ENCODE peak calls at places on chromosomes 16 and 17, in four cellular contexts. X, W, O and V are unnamed samples.

GRCh38 chr17:77456271-77456950 is 315.6 kb downstream of the SEC14L1 start:
- DNase-seq in X (peak), W (no peak), O (no peak), V (no peak)

GRCh38 chr16:87487361-87487924 is 5.4 kb downstream of the ZCCHC14 start:
- DNase-seq in X (peak), W (peak), O (no peak), V (peak)

GRCh38 chr17:76546556-76547182 is 6.8 kb downstream of the PRCD start:
- DNase-seq in X (no peak), W (peak), O (peak), V (peak)

GRCh38 chr17:43676471-43676870 is 14.7 kb upstream of the MEOX1 start:
- DNase-seq in X (no peak), W (no peak), O (peak), V (no peak)

GRCh38 chr17:30992551-30992950 is 21.7 kb downstream of the RNF135 start:
- DNase-seq in X (no peak), W (no peak), O (no peak), V (no peak)

GRCh38 chr17:28949185-28950016 is 1.9 kb downstream of the PHF12 start:
- DNase-seq in X (peak), W (peak), O (peak), V (peak)

GRCh38 chr17:66040402-66040801 is 151.5 kb downstream of the CEP112 start:
- DNase-seq in X (no peak), W (no peak), O (peak), V (no peak)

GRCh38 chr17:65099941-65100315 is 37.2 kb upstream of the RGS9 start:
- DNase-seq in X (peak), W (peak), O (peak), V (peak)

GRCh38 chr16:11402051-11402744 is 56.9 kb downstream of the RMI2 start:
- DNase-seq in X (no peak), W (no peak), O (peak), V (no peak)

GRCh38 chr16:56636616-56637413 is 1.7 kb upstream of the MT1A start:
- DNase-seq in X (no peak), W (no peak), O (no peak), V (no peak)

DNA sequence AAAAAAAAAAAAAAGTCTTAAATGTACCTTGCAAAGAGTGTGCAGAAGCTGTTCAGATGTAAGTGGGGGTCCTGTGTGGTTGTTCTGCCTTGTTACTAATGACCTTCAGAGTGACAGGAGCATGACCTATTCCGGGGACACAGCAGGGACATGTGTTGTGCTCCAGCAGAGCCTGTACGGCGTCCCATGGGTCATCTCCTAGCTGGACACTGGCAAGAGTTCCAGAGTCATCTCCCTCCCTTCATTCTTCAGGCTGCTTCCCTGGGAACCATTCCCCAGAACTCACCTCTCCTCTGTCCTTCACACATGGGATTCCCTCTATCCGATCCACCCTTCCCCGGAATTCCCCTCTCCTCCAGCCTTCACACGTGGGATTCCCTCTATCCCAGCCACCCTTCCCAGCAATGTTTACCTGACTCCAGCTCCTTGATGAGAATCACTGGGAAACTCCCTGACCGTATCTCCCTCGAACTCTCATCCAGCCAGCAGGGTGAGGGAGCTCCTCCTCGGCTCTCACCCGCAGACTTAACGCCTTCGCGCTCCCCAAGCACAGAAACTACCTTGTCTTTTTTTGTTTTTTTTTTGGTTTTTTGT is 85.8 kb downstream of the MRM3 start:
- DNase-seq in X (no peak), W (no peak), O (no peak), V (no peak)
- TF ChIP-seq CTCF in X (no peak), W (no peak), O (no peak), V (no peak)

GRCh38 chr17:81518113-81518784 is 5.7 kb upstream of the ACTG1 start:
- DNase-seq in X (peak), W (no peak), O (no peak), V (no peak)

GRCh38 chr17:81516439-81516838 is 3.8 kb upstream of the ACTG1 start:
- DNase-seq in X (peak), W (no peak), O (no peak), V (no peak)

GRCh38 chr17:81518785-81519283 is 6.2 kb upstream of the ACTG1 start:
- DNase-seq in X (peak), W (peak), O (no peak), V (no peak)

GRCh38 chr17:81517009-81517338 is 4.4 kb upstream of the ACTG1 start:
- DNase-seq in X (peak), W (no peak), O (no peak), V (no peak)

GRCh38 chr17:81517339-81518112 is 4.9 kb upstream of the ACTG1 start:
- DNase-seq in X (peak), W (no peak), O (no peak), V (no peak)
- H3K4me3 ChIP-seq in X (no peak), W (peak), O (no peak), V (no peak)

GRCh38 chr16:81212830-81213465 is 25.5 kb upstream of the BCO1 start:
- DNase-seq in X (no peak), W (no peak), O (no peak), V (no peak)
- TF ChIP-seq CTCF in X (no peak), W (no peak), O (no peak), V (no peak)

GRCh38 chr16:19114359-19115147 is 789 bp downstream of the ITPRIPL2 start:
- DNase-seq in X (peak), W (peak), O (peak), V (peak)
- H3K4me3 ChIP-seq in X (peak), W (peak), O (peak), V (peak)

DNA sequence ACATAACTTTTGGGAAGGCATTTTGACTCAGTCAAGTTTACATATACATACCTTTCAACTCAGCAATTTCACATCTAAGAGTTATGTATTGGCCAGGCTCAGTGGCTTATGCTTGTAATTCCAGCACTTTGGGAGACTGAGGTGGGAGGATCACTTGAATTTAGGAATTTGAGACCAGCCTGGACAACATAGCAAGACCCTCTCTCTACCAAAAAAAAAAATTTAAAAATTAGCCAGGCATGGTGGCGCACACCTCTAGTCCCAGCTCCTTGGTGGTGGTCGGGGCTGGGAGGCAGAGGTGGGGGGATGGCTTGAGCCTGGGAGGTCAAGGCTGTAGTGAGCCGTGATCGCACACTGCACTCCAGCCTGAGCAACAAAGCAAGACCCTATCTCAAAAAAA is 79.3 kb downstream of the AATF start:
- DNase-seq in X (no peak), W (no peak), O (no peak), V (no peak)
- TF ChIP-seq CTCF in X (no peak), W (no peak), O (no peak), V (no peak)

GRCh38 chr17:40071720-40072480 is 9.1 kb downstream of the THRA start:
- DNase-seq in X (peak), W (peak), O (no peak), V (peak)
- H3K4me3 ChIP-seq in X (peak), W (peak), O (no peak), V (no peak)